ENCODE peak calls at places on chromosome 3, in ten cellular contexts. C is upper lobe of right lung; M is NCI-H1436; O is chondrocyte; B is left lobe of liver; N is hepatocyte; F is stimulated activated CD4-positive, alpha-beta T cell treated with anti-CD3 and anti-CD28 coated beads, Interleukin-15, amount 100 ng/mL, for 1 hour; G is activated CD4-positive, alpha-beta T cell treated with anti-CD3 and anti-CD28 coated beads, Interleukin-2, amount 50 U/mL, for 1 hour; Z is H54; J is left colon. X is an unnamed sample.

GRCh38 chr3:107361633-107362032 is 15.6 kb upstream of the CCDC54 start:
- DNase-seq in G (no peak), N (no peak), B (no peak), Z (no peak), J (no peak), M (no peak), O (no peak), C (no peak), F (no peak), X (no peak)

GRCh38 chr3:156217674-156218352 is 97.4 kb downstream of the KCNAB1 start:
- DNase-seq in M (no peak), Z (no peak), F (no peak), G (no peak), N (peak), J (no peak), O (no peak), C (no peak), B (no peak), X (no peak)

GRCh38 chr3:104273046-104273649 is 1093.6 kb upstream of the ALCAM start:
- DNase-seq in Z (no peak), F (no peak), G (no peak), N (peak), B (no peak), M (no peak), O (no peak), J (no peak), C (no peak), X (peak)

GRCh38 chr3:160130950-160131349 is 94.3 kb upstream of the C3orf80 start:
- DNase-seq in F (no peak), O (no peak), G (no peak), J (no peak), M (no peak), N (no peak), Z (no peak), C (no peak), B (no peak), X (no peak)

GRCh38 chr3:45330500-45331295 is 57.7 kb upstream of the LARS2 start:
- DNase-seq in O (no peak), C (no peak), J (no peak), Z (no peak), M (no peak), N (no peak), F (no peak), G (no peak), B (no peak), X (peak)

GRCh38 chr3:178137206-178137605 is 399.0 kb upstream of the KCNMB2 start:
- DNase-seq in N (no peak), O (no peak), G (no peak), F (no peak), C (no peak), Z (no peak), M (no peak), J (no peak), B (no peak), X (no peak)

GRCh38 chr3:49295489-49296058 is 18.5 kb upstream of the C3orf62 start:
- DNase-seq in Z (no peak), M (no peak), J (peak), B (no peak), C (no peak), N (no peak), O (no peak), F (no peak), G (peak), X (peak)

GRCh38 chr3:107402214-107402613 is 25.0 kb downstream of the CCDC54 start:
- DNase-seq in B (no peak), Z (no peak), O (no peak), G (no peak), N (no peak), M (no peak), J (no peak), C (no peak), F (no peak), X (no peak)

GRCh38 chr3:132399054-132399929 is 18.0 kb upstream of the DNAJC13 start:
- DNase-seq in G (no peak), Z (peak), N (peak), B (no peak), C (no peak), O (no peak), M (peak), J (no peak), F (no peak), X (peak)

GRCh38 chr3:149388001-149388435 is 10.6 kb upstream of the TM4SF1 start:
- DNase-seq in J (no peak), N (peak), B (no peak), Z (no peak), F (no peak), M (no peak), O (no peak), C (no peak), G (no peak), X (no peak)

GRCh38 chr3:40116478-40117162 is 192.9 kb upstream of the EIF1B start:
- DNase-seq in O (no peak), F (no peak), C (no peak), M (no peak), J (no peak), B (no peak), G (no peak), Z (no peak), N (no peak), X (no peak)

GRCh38 chr3:190892328-190893011 is 30.0 kb upstream of the GMNC start:
- DNase-seq in Z (no peak), J (no peak), G (no peak), O (no peak), F (no peak), N (no peak), C (no peak), M (no peak), B (no peak), X (no peak)

GRCh38 chr3:62611541-62612240 is 238.3 kb upstream of the FEZF2 start:
- DNase-seq in F (no peak), M (no peak), J (no peak), C (no peak), N (no peak), O (no peak), Z (no peak), G (no peak), B (no peak), X (no peak)

GRCh38 chr3:32372213-32372490 is 19.5 kb upstream of the CMTM7 start:
- DNase-seq in N (no peak), C (no peak), O (no peak), B (no peak), Z (no peak), F (no peak), J (no peak), M (no peak), G (no peak), X (no peak)

GRCh38 chr3:34066999-34067398 is 268.6 kb downstream of the PDCD6IP start:
- DNase-seq in Z (no peak), B (no peak), N (no peak), C (no peak), O (no peak), F (no peak), M (no peak), J (no peak), G (no peak), X (no peak)

GRCh38 chr3:135982922-135983581 is 17.5 kb downstream of the PPP2R3A start:
- DNase-seq in Z (no peak), J (no peak), M (no peak), O (no peak), C (no peak), N (no peak), G (no peak), F (no peak), B (no peak), X (no peak)

GRCh38 chr3:31908391-31909097 is 72.5 kb downstream of the OSBPL10 start:
- DNase-seq in G (no peak), F (no peak), B (no peak), O (no peak), N (no peak), C (no peak), Z (no peak), J (no peak), M (no peak), X (no peak)

GRCh38 chr3:71816141-71816540 is 31.2 kb upstream of the PROK2 start:
- DNase-seq in Z (no peak), F (no peak), C (no peak), B (no peak), J (no peak), M (no peak), N (no peak), O (no peak), G (no peak), X (no peak)

GRCh38 chr3:99872633-99873254 is 55.1 kb downstream of the CMSS1 start:
- DNase-seq in M (no peak), Z (no peak), J (no peak), C (no peak), O (no peak), G (no peak), B (no peak), N (no peak), F (no peak), X (no peak)

GRCh38 chr3:12963184-12963868 is 109.9 kb downstream of the IQSEC1 start:
- DNase-seq in B (no peak), J (no peak), C (no peak), M (no peak), Z (no peak), O (no peak), N (no peak), F (no peak), G (no peak), X (peak)

GRCh38 chr3:145807990-145808389 is 353.0 kb downstream of the PLOD2 start:
- DNase-seq in G (no peak), F (no peak), N (peak), J (no peak), O (no peak), M (peak), B (no peak), C (no peak), Z (no peak), X (no peak)

GRCh38 chr3:127386490-127386889 is 98.6 kb upstream of the PRR20G start:
- DNase-seq in N (no peak), O (peak), M (no peak), C (no peak), G (no peak), Z (no peak), F (no peak), J (no peak), B (no peak), X (no peak)

GRCh38 chr3:103889675-103890074 is 1454.9 kb downstream of the ZPLD1 start:
- DNase-seq in B (no peak), O (no peak), F (no peak), M (no peak), J (no peak), C (no peak), G (no peak), Z (no peak), N (no peak), X (no peak)

GRCh38 chr3:167318306-167318705 is 61.8 kb downstream of the ZBBX start:
- DNase-seq in G (no peak), N (no peak), Z (no peak), M (no peak), C (no peak), F (no peak), O (no peak), J (no peak), B (no peak), X (no peak)

GRCh38 chr3:12222765-12223485 is 64.2 kb upstream of the TIMP4 start:
- DNase-seq in Z (peak), M (no peak), J (no peak), F (no peak), G (no peak), N (no peak), B (no peak), C (no peak), O (no peak), X (no peak)

X was measured in Jurkat, Clone E6-1.